ENCODE peak calls at places on chromosomes 13 and 19, in nine cellular contexts. E is lower leg skin, A is GM12865, O is small intestine, U is tibial nerve, F is endodermal cell, Z is fibroblast of the aortic adventitia, L is heart right ventricle, S is GM06990. X is an unnamed sample.

GRCh38 chr13:33953203-33953602 is 135.3 kb downstream of the RFC3 start:
- DNase-seq in A (no peak), U (no peak), L (no peak), F (no peak), E (no peak), O (no peak), Z (peak), S (no peak), X (no peak)

GRCh38 chr19:15374105-15374651 is 5.4 kb downstream of the AKAP8 start:
- DNase-seq in L (no peak), O (no peak), F (no peak), E (no peak), U (no peak), Z (no peak), S (no peak), A (no peak), X (no peak)

GRCh38 chr13:108915095-108915633 is 285.8 kb downstream of the MYO16 start:
- DNase-seq in E (no peak), U (no peak), S (no peak), Z (peak), A (peak), F (no peak), L (no peak), O (peak), X (no peak)

GRCh38 chr13:46934749-46935148 is 37.9 kb upstream of the HTR2A start:
- DNase-seq in S (no peak), Z (no peak), O (no peak), A (peak), E (no peak), L (no peak), F (no peak), U (no peak), X (no peak)

GRCh38 chr13:112688560-112689497 is 1.0 kb upstream of the ATP11A start:
- DNase-seq in O (no peak), F (peak), L (no peak), Z (peak), U (no peak), E (no peak), S (no peak), A (peak), X (peak)

GRCh38 chr19:49512970-49513745 is 697 bp downstream of the FCGRT start:
- DNase-seq in F (peak), L (peak), A (no peak), S (no peak), E (peak), U (peak), Z (no peak), O (peak), X (peak)

GRCh38 chr13:112703449-112703848 is 13.6 kb downstream of the ATP11A start:
- DNase-seq in E (no peak), L (no peak), F (no peak), O (no peak), Z (no peak), U (no peak), A (no peak), S (no peak), X (no peak)

GRCh38 chr19:48258350-48258749 is 2.6 kb upstream of the CARD8 start:
- DNase-seq in A (peak), S (no peak), F (no peak), U (no peak), Z (peak), O (peak), E (no peak), L (no peak), X (peak)

GRCh38 chr19:18274776-18275356 is 614 bp upstream of the IQCN start:
- DNase-seq in S (no peak), E (peak), O (peak), U (peak), L (peak), A (no peak), Z (peak), F (peak), X (no peak)

GRCh38 chr19:54448037-54448773 is 794 bp upstream of the LENG8 start:
- DNase-seq in A (no peak), U (peak), O (peak), F (peak), E (peak), S (peak), L (peak), Z (peak), X (peak)

DNA sequence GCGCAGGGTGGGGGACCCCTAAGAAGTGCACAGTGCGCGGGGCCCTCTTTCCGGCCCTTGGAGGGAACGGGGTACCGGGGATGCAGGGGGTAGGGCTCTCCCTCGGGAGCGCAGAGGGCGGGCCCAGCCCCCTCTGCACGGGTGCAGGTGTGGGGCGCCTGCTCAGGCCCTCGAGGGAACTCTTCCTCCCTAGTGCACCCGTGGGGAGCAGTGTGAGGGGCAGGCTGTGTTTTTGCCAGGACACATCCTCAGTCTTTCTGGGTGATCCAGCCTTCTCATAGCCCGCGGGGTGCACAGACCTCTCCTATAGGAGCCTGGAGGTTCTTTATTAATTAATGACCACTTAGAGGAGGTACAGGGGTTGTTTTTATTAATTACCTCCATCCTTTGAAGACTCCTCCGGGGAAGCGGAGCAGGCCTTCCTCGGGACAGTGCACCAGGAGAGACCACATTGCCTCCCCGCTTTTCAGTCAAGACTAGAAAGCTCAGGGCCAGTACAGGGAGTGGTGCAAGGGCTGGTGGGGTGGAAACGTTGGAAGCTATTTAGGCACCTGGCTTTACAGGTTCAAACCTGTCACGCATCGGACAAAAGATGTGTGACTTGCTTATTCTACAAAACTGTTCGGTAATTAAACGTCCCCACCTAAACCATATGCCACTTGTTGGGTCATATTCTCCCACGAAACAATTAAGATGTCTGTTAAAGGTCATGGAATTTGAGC is 598 bp upstream of the GJB6 start:
- DNase-seq in S (no peak), L (no peak), O (no peak), F (no peak), E (peak), Z (no peak), U (no peak), A (no peak), X (no peak)
- H3K4me3 ChIP-seq in S (no peak), L (peak), O (no peak), F (no peak), E (no peak), Z (no peak), U (no peak), A (no peak), X (no peak)

GRCh38 chr19:9786819-9787218 is 18.3 kb upstream of the ZNF846 start:
- DNase-seq in Z (no peak), E (no peak), F (no peak), A (no peak), O (no peak), U (no peak), L (no peak), S (no peak), X (no peak)
- H3K4me3 ChIP-seq in Z (no peak), E (no peak), F (peak), A (no peak), O (no peak), U (peak), L (peak), S (no peak), X (no peak)

DNA sequence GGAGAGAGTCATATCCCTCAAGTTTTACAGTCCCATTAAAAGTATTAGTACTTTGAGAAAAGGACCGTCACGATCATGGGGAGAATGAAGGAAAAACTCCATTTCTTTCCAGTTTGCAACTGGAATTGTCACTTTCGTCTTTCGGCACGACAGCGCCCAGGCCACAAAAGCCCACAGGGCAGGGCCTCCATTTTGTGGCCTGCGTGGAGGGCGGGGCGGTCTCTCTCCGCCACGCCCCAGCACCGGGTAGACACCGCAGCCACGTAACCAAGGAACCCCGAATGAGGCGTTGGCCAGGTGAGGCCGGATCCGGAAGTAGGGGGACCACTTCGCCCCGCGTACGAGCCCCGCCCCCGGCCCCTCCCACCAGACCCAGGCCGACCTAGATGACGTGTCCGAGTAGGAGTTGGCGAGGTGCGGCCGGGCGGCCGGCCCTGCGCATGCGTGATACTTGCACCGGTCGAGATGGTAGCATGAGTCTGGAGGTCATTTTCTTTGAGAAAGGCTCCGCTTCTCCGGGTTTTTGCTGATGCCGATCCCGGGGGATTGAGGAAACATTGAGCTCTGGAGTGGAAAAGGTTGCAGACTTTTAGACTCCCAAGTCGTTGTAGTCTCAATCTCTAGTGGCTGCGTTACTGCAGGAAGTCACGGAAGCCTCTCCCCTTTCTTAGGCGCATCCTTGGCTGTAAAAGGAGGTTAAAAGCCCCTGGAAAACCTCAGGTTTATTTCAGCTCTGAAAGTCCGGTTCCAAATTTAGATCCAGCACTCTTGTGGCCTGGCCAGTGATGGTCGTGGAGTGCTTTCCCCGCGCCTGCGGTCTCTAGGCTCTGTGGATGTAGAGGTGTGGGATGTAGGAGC is 2.7 kb upstream of the TM9SF2 start:
- DNase-seq in F (peak), L (peak), U (peak), E (peak), S (peak), O (peak), Z (peak), A (peak), X (peak)
- H3K4me3 ChIP-seq in F (peak), L (peak), U (peak), E (peak), S (peak), O (peak), Z (peak), A (peak), X (peak)

DNA sequence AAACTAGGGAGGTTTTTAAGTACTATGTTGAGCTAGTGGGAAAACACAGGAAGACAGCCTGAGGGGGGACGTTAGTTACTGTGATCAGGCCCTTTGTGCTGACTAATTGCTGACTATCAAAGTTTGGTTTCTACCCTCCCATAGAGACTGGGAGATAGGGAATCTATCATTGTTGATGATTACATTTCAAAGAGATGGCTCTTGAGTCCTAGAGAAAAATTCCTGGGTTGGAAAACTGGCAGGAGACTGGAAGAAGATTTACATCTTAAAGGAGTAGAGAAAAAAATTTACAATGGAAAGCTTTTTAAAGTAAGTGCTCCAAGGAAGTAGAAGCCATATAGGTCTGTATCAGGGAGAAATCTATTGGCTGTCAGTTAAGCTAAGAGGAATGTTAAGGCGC is 522.0 kb upstream of the KLHL1 start:
- DNase-seq in U (no peak), O (no peak), Z (no peak), L (no peak), S (no peak), A (no peak), F (peak), E (no peak), X (no peak)
- H3K4me3 ChIP-seq in U (no peak), O (no peak), Z (no peak), L (no peak), S (no peak), A (no peak), F (no peak), E (no peak), X (no peak)

GRCh38 chr19:6604906-6605305 is 14.0 kb upstream of the CD70 start:
- DNase-seq in L (no peak), U (no peak), F (no peak), O (no peak), E (no peak), S (no peak), Z (no peak), A (no peak), X (peak)

GRCh38 chr19:6602729-6603114 is 11.8 kb upstream of the CD70 start:
- DNase-seq in O (no peak), E (no peak), L (no peak), S (no peak), Z (no peak), F (no peak), U (no peak), A (peak), X (peak)

DNA sequence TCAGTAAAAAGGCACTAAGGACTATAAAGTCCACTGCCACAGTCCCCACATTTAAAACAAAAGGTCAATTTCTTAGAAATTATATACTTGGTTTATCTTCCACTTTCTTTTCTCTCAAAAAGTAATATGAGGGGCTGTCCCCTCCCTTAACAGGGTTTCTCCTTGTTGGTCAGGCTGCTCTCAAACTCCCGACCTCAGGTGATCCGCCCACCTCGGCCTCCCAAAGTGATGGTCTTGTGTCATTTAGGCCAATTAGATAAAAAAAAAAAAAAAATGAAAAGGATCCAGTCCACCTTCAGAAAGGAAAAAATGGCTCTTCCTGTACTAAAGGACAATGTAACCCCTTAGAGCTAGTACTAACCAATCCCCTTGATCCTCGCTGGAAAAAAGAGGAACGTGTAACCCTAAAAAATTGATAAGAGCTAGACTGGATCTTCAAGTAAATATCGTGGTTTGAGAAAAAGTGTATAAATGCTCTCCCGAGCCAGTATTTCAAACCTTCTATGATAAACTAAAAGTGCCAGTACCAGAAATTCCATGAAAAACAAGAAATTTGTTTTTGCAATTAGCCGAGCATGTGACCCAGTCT is 9.0 kb upstream of the CD70 start:
- DNase-seq in U (no peak), L (no peak), A (peak), Z (no peak), O (no peak), S (no peak), E (no peak), F (no peak), X (no peak)
- H3K4me3 ChIP-seq in U (no peak), L (no peak), A (peak), Z (no peak), O (no peak), S (peak), E (no peak), F (no peak), X (peak)

GRCh38 chr19:610071-610800 is 20.6 kb downstream of the HCN2 start:
- DNase-seq in S (peak), Z (no peak), L (no peak), F (no peak), E (no peak), A (peak), U (no peak), O (no peak), X (peak)
- H3K4me3 ChIP-seq in S (peak), Z (no peak), L (peak), F (no peak), E (no peak), A (peak), U (peak), O (peak), X (peak)

DNA sequence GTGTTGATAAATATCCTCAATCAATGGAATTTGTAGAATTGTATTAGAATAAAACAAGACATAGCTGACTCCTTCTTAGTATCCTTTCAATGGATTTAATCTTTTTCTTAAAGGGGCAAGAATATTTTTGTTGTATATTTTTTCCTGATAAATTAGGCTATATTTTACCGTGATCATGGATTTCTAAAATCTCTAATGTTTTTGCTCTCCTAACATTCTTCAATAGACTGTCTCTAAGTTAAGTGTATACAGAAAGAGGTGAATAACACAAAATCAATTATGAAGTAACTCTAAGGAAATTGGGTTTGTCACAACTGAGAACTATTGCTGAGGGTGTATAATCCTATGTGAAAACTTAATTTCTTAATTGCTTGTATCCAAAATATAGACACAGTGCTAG is at the start of gene OR7E24:
- DNase-seq in U (no peak), F (no peak), S (no peak), O (no peak), Z (no peak), E (no peak), L (no peak), A (no peak), X (no peak)
- H3K4me3 ChIP-seq in U (no peak), F (no peak), S (no peak), O (no peak), Z (no peak), E (no peak), L (no peak), A (no peak), X (no peak)

GRCh38 chr13:53137777-53138176 is 109.2 kb downstream of the OLFM4 start:
- DNase-seq in S (no peak), A (no peak), Z (peak), L (no peak), O (no peak), U (peak), E (no peak), F (no peak), X (no peak)

GRCh38 chr13:53141336-53141735 is 112.7 kb downstream of the OLFM4 start:
- DNase-seq in S (no peak), E (no peak), U (no peak), O (no peak), Z (no peak), A (no peak), F (no peak), L (no peak), X (no peak)

GRCh38 chr13:53142301-53142700 is 113.7 kb downstream of the OLFM4 start:
- DNase-seq in U (no peak), O (no peak), A (no peak), F (no peak), E (no peak), Z (no peak), L (no peak), S (no peak), X (no peak)

GRCh38 chr13:53136554-53136953 is 107.9 kb downstream of the OLFM4 start:
- DNase-seq in L (no peak), O (no peak), S (no peak), U (no peak), Z (no peak), A (no peak), F (no peak), E (no peak), X (no peak)

DNA sequence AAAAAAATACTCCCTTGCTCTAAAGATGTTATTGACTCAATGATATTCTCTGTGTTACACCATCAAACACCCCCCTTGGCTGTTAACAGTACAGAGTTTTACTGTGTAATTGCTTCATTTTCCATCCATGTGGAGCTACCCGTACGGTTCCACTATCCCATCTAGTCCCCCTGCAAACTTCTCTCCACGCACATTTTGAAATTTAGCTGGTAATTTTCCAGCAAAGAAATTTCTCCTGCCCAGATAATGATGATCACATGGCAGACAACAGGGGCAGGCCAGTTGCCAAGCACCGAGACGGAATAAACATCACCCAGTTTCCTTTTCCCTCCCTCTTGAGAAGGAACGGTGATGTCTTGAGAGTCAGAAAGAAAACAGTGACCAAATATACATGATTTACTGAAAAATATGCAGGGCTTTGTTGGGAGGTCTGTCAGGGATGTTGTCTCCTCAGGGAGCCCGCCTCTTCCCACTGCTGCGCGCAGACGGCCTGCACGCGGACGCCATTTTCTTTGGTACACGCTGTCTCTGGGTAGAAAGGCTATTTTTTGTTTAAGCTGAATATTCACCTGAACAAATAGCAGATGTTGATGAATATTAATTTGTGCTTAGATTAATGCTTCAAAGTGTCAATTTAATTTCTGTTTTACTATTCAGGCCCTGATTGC is 109.9 kb downstream of the OLFM4 start:
- DNase-seq in F (no peak), L (no peak), Z (no peak), E (peak), S (no peak), O (no peak), U (peak), A (no peak), X (no peak)
- H3K4me3 ChIP-seq in F (no peak), L (no peak), Z (no peak), E (no peak), S (no peak), O (no peak), U (no peak), A (no peak), X (no peak)

GRCh38 chr13:28297341-28297740 is 159.0 kb downstream of the PAN3 start:
- DNase-seq in A (no peak), Z (no peak), U (no peak), F (peak), E (no peak), O (no peak), S (no peak), L (no peak), X (no peak)
- H3K4me3 ChIP-seq in A (no peak), Z (no peak), U (no peak), F (no peak), E (no peak), O (no peak), S (no peak), L (no peak), X (no peak)

X was measured in OCI-LY7.